ENCODE peak calls at places on chromosome 11, in ten cellular contexts. L is sigmoid colon, D is K562, U is Peyer's patch, P is prostate gland, E is transverse colon, R is ovary, K is suprapubic skin, Q is tibial nerve, J is HCT116. F is an unnamed sample.

GRCh38 chr11:27296406-27296994 is 66.5 kb downstream of the CCDC34 start:
- DNase-seq in L (no peak), D (peak; percentile 42), U (no peak), P (peak; percentile 45), E (no peak), R (no peak), K (no peak), Q (peak; percentile 19), J (peak; percentile 27), F (no peak)

GRCh38 chr11:35305670-35306382 is 113.5 kb downstream of the SLC1A2 start:
- DNase-seq in L (no peak), D (peak; percentile 63), U (no peak), P (peak; percentile 16), E (peak; percentile 37), R (peak; percentile 17), K (no peak), Q (no peak), J (peak; percentile 13), F (no peak)

GRCh38 chr11:36105743-36106581 is 162.1 kb downstream of the LDLRAD3 start:
- DNase-seq in L (no peak), D (no peak), U (no peak), P (no peak), E (no peak), R (no peak), K (no peak), Q (no peak), J (no peak), F (no peak)

GRCh38 chr11:83054001-83054400 is 17.7 kb downstream of the RAB30 start:
- DNase-seq in L (no peak), D (no peak), U (no peak), P (no peak), E (no peak), R (no peak), K (no peak), Q (no peak), J (no peak), F (no peak)

GRCh38 chr11:87917111-87917510 is 258.1 kb downstream of the RAB38 start:
- DNase-seq in L (no peak), D (no peak), U (no peak), P (no peak), E (no peak), R (no peak), K (no peak), Q (no peak), J (no peak), F (no peak)

GRCh38 chr11:33674035-33674814 is 26.4 kb downstream of the C11orf91 start:
- DNase-seq in L (no peak), D (no peak), U (no peak), P (no peak), E (no peak), R (no peak), K (no peak), Q (no peak), J (no peak), F (no peak)

GRCh38 chr11:27025312-27025955 is 15.2 kb upstream of the BBOX1 start:
- DNase-seq in L (no peak), D (no peak), U (no peak), P (no peak), E (no peak), R (no peak), K (no peak), Q (no peak), J (no peak), F (no peak)

GRCh38 chr11:34448223-34448994 is 9.7 kb downstream of the CAT start:
- DNase-seq in L (no peak), D (no peak), U (no peak), P (no peak), E (no peak), R (no peak), K (no peak), Q (no peak), J (no peak), F (no peak)

GRCh38 chr11:31870609-31871309 is 59.6 kb upstream of the PAX6 start:
- DNase-seq in L (no peak), D (peak; percentile 38), U (peak; percentile 54), P (peak; percentile 23), E (peak; percentile 26), R (no peak), K (no peak), Q (peak; percentile 11), J (peak; percentile 48), F (no peak)

GRCh38 chr11:76802151-76802550 is 19.0 kb downstream of the TSKU start:
- DNase-seq in L (no peak), D (no peak), U (no peak), P (peak; percentile 0), E (no peak), R (no peak), K (peak; percentile 15), Q (peak; percentile 4), J (no peak), F (peak; percentile 5)

DNA sequence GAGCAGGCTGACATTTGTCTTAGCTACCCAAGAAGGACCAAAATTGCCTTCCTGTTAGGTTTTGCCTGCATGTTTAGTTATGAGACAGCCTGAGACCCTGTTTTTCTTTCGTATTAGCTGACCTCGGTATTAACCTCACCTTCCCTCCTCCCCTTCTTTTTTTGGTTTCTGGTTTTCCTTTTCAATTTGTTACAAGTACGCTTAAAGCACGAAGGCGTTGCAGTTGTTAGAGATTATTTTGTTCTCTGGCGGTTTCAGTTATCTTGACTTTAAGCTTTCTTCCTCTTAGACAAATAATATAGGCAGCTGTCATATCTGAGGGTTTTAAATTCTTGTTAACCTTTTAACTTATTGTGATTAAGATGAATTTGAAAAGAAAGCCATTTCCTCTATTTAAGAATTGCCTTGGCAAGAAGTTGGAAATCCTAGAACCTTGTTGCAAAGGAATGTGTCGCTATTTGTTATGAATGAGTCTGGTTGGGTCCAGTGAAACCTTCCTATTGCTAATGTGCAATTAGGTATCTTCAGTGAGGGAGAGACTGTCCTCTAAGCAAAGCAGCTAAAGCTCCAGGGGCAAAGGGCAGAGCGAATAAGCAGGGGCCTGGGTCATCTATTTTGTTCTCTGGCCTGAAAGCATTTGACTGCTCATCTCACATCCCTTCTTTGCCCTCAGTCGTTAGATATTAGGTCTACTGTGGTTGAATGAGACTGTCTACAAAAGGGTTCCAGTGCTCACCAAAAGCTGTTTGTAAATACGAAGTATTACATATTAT is 45.8 kb downstream of the PACS1 start:
- DNase-seq in L (no peak), D (no peak), U (no peak), P (no peak), E (no peak), R (no peak), K (no peak), Q (no peak), J (no peak), F (no peak)
- TF ChIP-seq POLR2A in L (no peak), D (no peak), U (no peak), P (no peak), E (no peak), R (no peak), K (no peak), Q (no peak), J (no peak), F (no peak)

GRCh38 chr11:75241906-75242644 is 1.5 kb downstream of the TPBGL start:
- DNase-seq in L (no peak), D (no peak), U (no peak), P (no peak), E (no peak), R (no peak), K (peak; percentile 65), Q (no peak), J (no peak), F (peak; percentile 11)
- H3K4me3 ChIP-seq in L (peak overlapping the region; percentile 42), D (peak overlapping the region; percentile 51), U (peak overlapping the region; percentile 59), P (peak overlapping the region; percentile 27), E (peak overlapping the region; percentile 13), R (peak overlapping the region; percentile 40), K (peak overlapping the region; percentile 56), Q (peak overlapping the region; percentile 23), J (no peak overlapping the region), F (no peak overlapping the region)

GRCh38 chr11:74018331-74019005 is 9.6 kb upstream of the UCP3 start:
- DNase-seq in L (peak; percentile 97), D (no peak), U (peak; percentile 86), P (peak; percentile 62), E (peak; percentile 93), R (peak; percentile 92), K (peak; percentile 93), Q (peak; percentile 91), J (no peak), F (peak; percentile 86)

GRCh38 chr11:74017631-74018030 is 8.7 kb upstream of the UCP3 start:
- DNase-seq in L (no peak), D (no peak), U (no peak), P (no peak), E (no peak), R (no peak), K (no peak), Q (no peak), J (no peak), F (no peak)

GRCh38 chr11:74014880-74015279 is 6.0 kb upstream of the UCP3 start:
- DNase-seq in L (no peak), D (no peak), U (peak; percentile 44), P (no peak), E (no peak), R (no peak), K (no peak), Q (no peak), J (no peak), F (no peak)

GRCh38 chr11:74013141-74013540 is 4.3 kb upstream of the UCP3 start:
- DNase-seq in L (peak; percentile 57), D (no peak), U (no peak), P (no peak), E (no peak), R (no peak), K (no peak), Q (no peak), J (no peak), F (no peak)

GRCh38 chr11:74015919-74016684 is 7.2 kb upstream of the UCP3 start:
- DNase-seq in L (no peak), D (peak; percentile 89), U (peak; percentile 22), P (no peak), E (no peak), R (no peak), K (no peak), Q (no peak), J (no peak), F (no peak)
- TF ChIP-seq POLR2A in L (no peak), D (no peak), U (no peak), P (no peak), E (no peak), R (no peak), K (no peak), Q (no peak), J (no peak), F (no peak)

GRCh38 chr11:118007040-118007439 is 20.8 kb downstream of the IL10RA start:
- DNase-seq in L (no peak), D (peak; percentile 32), U (no peak), P (no peak), E (no peak), R (no peak), K (no peak), Q (no peak), J (no peak), F (no peak)

GRCh38 chr11:118006153-118006534 is 19.9 kb downstream of the IL10RA start:
- DNase-seq in L (no peak), D (no peak), U (no peak), P (no peak), E (no peak), R (no peak), K (peak; percentile 44), Q (no peak), J (no peak), F (no peak)

GRCh38 chr11:118009821-118010737 is 23.9 kb downstream of the IL10RA start:
- DNase-seq in L (no peak), D (no peak), U (no peak), P (no peak), E (no peak), R (no peak), K (peak; percentile 40), Q (no peak), J (no peak), F (no peak)

GRCh38 chr11:118010738-118011461 is 24.7 kb downstream of the IL10RA start:
- DNase-seq in L (peak; percentile 83), D (peak; percentile 39), U (no peak), P (no peak), E (peak; percentile 82), R (no peak), K (peak; percentile 80), Q (peak; percentile 54), J (no peak), F (no peak)

GRCh38 chr11:118008271-118008903 is 22.2 kb downstream of the IL10RA start:
- DNase-seq in L (no peak), D (no peak), U (no peak), P (no peak), E (no peak), R (no peak), K (no peak), Q (no peak), J (no peak), F (no peak)
- H3K4me3 ChIP-seq in L (no peak overlapping the region), D (no peak overlapping the region), U (no peak overlapping the region), P (no peak overlapping the region), E (no peak overlapping the region), R (no peak overlapping the region), K (no peak overlapping the region), Q (no peak overlapping the region), J (no peak overlapping the region), F (no peak overlapping the region)